ENCODE peak calls at places on chromosomes 16 and 17, in eight cellular contexts. C, L, X, P, V, I, G and H are unnamed samples.

GRCh38 chr16:30697264-30698138 is 1.5 kb upstream of the SRCAP start:
- DNase-seq in G (no peak), I (no peak), L (no peak), C (no peak), P (no peak), X (no peak), V (no peak), H (no peak)

GRCh38 chr16:85377388-85378144 is 235.6 kb upstream of the GSE1 start:
- DNase-seq in G (no peak), I (no peak), V (no peak), C (no peak), P (no peak), X (no peak), L (no peak), H (no peak)

GRCh38 chr17:35416659-35417058 is 15.6 kb downstream of the SLFN12 start:
- DNase-seq in X (no peak), I (no peak), G (no peak), V (no peak), C (no peak), P (no peak), L (no peak), H (no peak)

GRCh38 chr17:77420476-77420803 is 279.7 kb downstream of the SEC14L1 start:
- DNase-seq in X (no peak), I (no peak), P (no peak), L (no peak), G (no peak), V (no peak), C (no peak), H (no peak)

GRCh38 chr16:50265260-50265659 is 1.1 kb upstream of the ADCY7 start:
- DNase-seq in L (no peak), P (no peak), I (no peak), C (peak), X (peak), V (peak), G (no peak), H (no peak)

GRCh38 chr16:64791756-64792155 is 330.1 kb downstream of the CDH11 start:
- DNase-seq in L (no peak), I (no peak), X (no peak), G (no peak), V (no peak), C (no peak), P (no peak), H (no peak)

GRCh38 chr16:48124266-48124665 is 31.5 kb downstream of the ABCC12 start:
- DNase-seq in X (no peak), P (no peak), C (no peak), V (no peak), L (no peak), I (no peak), G (no peak), H (no peak)

GRCh38 chr17:1769826-1770477 is 8.1 kb downstream of the SERPINF1 start:
- DNase-seq in V (no peak), P (peak), I (no peak), X (no peak), G (peak), C (peak), L (no peak), H (no peak)

GRCh38 chr16:3283525-3284447 is 495 bp downstream of the ZNF263 start:
- DNase-seq in L (no peak), P (peak), G (no peak), V (peak), I (no peak), C (peak), X (no peak), H (no peak)

GRCh38 chr17:76277300-76278267 is 12.4 kb downstream of the UBALD2 start:
- DNase-seq in X (no peak), P (no peak), V (no peak), I (no peak), L (no peak), G (no peak), C (no peak), H (no peak)

GRCh38 chr16:307691-308312 is 24.8 kb downstream of the PDIA2 start:
- DNase-seq in L (no peak), V (no peak), G (no peak), C (no peak), X (no peak), P (no peak), I (no peak), H (peak)

GRCh38 chr17:64178011-64178825 is 48.3 kb upstream of the ERN1 start:
- DNase-seq in I (no peak), V (no peak), P (no peak), G (no peak), L (no peak), X (no peak), C (no peak), H (no peak)

GRCh38 chr17:70137451-70138230 is 31.7 kb upstream of the KCNJ2 start:
- DNase-seq in I (peak), P (peak), G (no peak), L (peak), X (no peak), C (peak), V (peak), H (no peak)

GRCh38 chr16:69672998-69673713 is 53.2 kb downstream of the NQO1 start:
- DNase-seq in P (no peak), C (no peak), G (no peak), L (no peak), I (no peak), X (no peak), V (no peak), H (no peak)

GRCh38 chr16:84501077-84501735 is 3.3 kb downstream of the MEAK7 start:
- DNase-seq in I (no peak), G (no peak), P (no peak), X (peak), V (no peak), L (no peak), C (no peak), H (no peak)

GRCh38 chr16:10868562-10869469 is 8.2 kb upstream of the CIITA start:
- DNase-seq in L (no peak), V (peak), P (no peak), C (no peak), G (no peak), X (no peak), I (peak), H (no peak)

GRCh38 chr16:70551788-70552187 is 28.2 kb downstream of the SF3B3 start:
- DNase-seq in X (no peak), L (no peak), C (no peak), V (no peak), P (no peak), G (no peak), I (no peak), H (no peak)

GRCh38 chr16:86761117-86761971 is 183.0 kb downstream of the FOXL1 start:
- DNase-seq in X (peak), C (peak), L (no peak), I (peak), V (no peak), G (peak), P (no peak), H (peak)

GRCh38 chr17:7184091-7184488 is 4.9 kb upstream of the ASGR1 start:
- DNase-seq in P (peak), X (no peak), G (no peak), I (no peak), V (no peak), L (no peak), C (peak), H (no peak)

GRCh38 chr16:51636913-51637743 is 486.1 kb upstream of the SALL1 start:
- DNase-seq in C (peak), G (no peak), P (no peak), I (no peak), L (no peak), V (no peak), X (no peak), H (no peak)

GRCh38 chr16:78551487-78552085 is 452.1 kb downstream of the WWOX start:
- DNase-seq in V (no peak), C (peak), L (no peak), P (no peak), G (no peak), I (no peak), X (no peak), H (no peak)

GRCh38 chr16:2008009-2008526 is 1.6 kb downstream of the ZNF598 start:
- DNase-seq in L (no peak), V (no peak), I (no peak), C (no peak), G (no peak), X (no peak), P (peak), H (no peak)

GRCh38 chr16:70701036-70701435 is 15.2 kb upstream of the MTSS2 start:
- DNase-seq in V (no peak), G (no peak), C (no peak), X (no peak), I (no peak), P (no peak), L (no peak), H (no peak)

GRCh38 chr16:65372171-65372570 is 250.3 kb upstream of the CDH11 start:
- DNase-seq in L (no peak), G (no peak), V (no peak), C (no peak), X (no peak), P (no peak), I (no peak), H (no peak)

GRCh38 chr16:87993901-87994300 is 42.7 kb downstream of the BANP start:
- DNase-seq in P (no peak), C (no peak), V (no peak), G (no peak), I (no peak), L (no peak), X (no peak), H (no peak)

GRCh38 chr16:58333937-58334336 is 39.1 kb upstream of the PRSS54 start:
- DNase-seq in C (no peak), P (no peak), V (no peak), G (no peak), I (no peak), L (no peak), X (no peak), H (no peak)

DNA sequence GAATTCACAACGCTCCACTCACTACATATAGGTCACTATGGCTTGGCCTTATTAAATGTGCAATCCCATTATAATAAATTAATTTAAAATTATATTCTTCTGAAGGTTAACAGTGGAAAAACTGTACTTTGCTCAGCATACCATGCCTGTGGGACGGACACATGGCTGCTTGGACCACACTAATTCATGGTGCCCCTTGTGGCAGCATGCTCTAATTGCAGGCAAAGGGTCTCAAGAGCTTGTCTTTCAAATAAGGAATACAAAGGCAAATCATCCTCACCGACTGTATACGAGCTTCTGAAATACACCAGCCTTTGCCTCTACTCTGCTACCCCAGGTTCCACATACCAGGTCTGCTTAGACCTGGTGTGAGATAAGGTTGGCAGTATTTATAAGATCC is 11.7 kb downstream of the SMPD3 start:
- DNase-seq in I (no peak), C (peak), V (no peak), G (no peak), L (no peak), X (peak), P (no peak), H (no peak)
- TF ChIP-seq CTCF in I (no peak), C (peak), V (peak), G (no peak), L (peak), X (no peak), P (no peak), H (no peak)

DNA sequence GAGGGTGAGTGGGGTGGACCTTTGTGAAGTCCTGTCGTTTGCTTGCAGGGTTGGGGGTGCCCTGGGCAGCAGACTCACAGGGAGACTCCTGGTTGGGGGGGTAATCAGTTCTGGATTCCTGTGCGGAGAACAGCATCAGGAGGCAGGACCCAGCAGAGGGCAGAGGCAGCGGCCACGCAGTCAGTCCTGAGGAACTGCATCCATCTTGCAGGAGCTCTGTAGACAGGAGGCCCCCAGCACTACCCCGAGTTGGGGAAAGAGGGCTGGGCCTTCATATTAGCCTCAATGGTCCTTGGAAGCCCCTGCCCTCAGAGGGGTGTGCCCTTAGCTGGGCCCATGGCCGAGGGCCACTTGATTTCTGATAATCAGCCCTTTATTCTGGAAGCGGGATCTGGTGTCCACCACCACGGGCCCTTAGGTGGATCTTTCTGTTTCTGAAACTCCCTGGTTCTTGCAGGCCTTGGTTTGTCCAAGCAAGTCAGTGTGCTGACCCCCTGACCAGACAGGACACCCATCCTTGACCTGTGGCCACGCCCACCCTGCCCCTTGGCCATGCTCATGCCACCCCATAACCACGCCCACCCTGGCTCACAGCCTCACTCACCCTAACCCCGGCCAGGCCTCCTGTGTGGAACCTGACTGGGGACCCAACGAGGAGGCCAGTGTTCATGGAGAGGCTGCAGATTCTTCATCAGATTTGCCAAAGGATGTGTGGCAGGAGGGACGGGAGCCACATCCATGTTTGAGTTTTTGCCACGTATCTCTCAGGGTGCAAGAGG is 73.5 kb upstream of the CBX4 start:
- DNase-seq in P (no peak), I (no peak), X (no peak), V (no peak), C (no peak), G (no peak), L (no peak), H (no peak)
- TF ChIP-seq CTCF in P (no peak), I (no peak), X (no peak), V (no peak), C (no peak), G (no peak), L (no peak), H (no peak)

GRCh38 chr17:82819015-82819414 is 20.8 kb downstream of the ZNF750 start:
- DNase-seq in X (no peak), V (no peak), P (no peak), I (no peak), L (no peak), C (no peak), G (no peak), H (no peak)
- TF ChIP-seq CTCF in X (no peak), V (no peak), P (no peak), I (no peak), L (no peak), C (no peak), G (no peak), H (no peak)

GRCh38 chr16:20359997-20360396 is 7.5 kb upstream of the UMOD start:
- DNase-seq in X (no peak), I (no peak), C (peak), G (no peak), V (no peak), P (no peak), L (no peak), H (no peak)
- TF ChIP-seq CTCF in X (peak), I (no peak), C (peak), G (no peak), V (peak), P (no peak), L (no peak), H (no peak)

GRCh38 chr17:32769846-32770245 is 107.1 kb downstream of the MYO1D start:
- DNase-seq in C (no peak), L (no peak), V (no peak), G (no peak), P (no peak), I (no peak), X (no peak), H (no peak)
- TF ChIP-seq CTCF in C (peak), L (no peak), V (no peak), G (no peak), P (no peak), I (no peak), X (no peak), H (no peak)

DNA sequence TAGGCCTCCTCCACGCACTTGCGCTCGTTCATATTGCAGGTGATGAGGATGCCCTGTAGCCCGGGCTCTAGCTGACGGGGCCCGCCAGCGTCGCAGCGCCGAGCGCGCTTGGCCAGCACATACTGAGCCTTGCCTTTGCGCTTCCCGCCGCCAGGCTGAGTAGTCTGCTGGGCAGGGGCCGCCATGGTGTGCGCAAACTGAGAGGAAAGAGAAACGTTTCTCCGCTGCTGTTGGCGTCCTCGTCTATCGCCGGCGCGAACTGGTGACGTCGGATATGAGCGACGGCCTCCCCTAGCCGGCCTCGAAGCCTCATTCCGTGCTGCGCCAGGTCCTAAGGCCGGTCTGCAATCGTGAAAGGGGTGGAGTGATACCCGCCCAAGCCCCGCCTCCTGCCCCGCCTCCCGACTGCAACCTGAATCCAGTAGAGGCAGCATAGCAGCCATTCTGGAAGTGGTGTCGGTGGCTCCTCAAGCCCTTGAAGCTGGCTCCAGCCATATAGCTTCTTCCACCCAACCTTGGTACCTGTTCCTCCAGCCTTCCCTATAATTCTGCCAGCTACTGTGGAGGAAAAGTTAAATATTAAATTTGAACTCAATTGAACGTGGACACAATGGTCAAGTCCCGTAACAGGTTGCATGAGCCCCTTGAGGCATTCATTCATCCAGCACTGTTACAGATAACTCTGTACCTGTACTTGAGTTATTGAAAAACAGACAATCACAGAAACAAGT is at the start of gene THUMPD1:
- DNase-seq in V (peak), X (peak), G (peak), P (peak), C (peak), I (peak), L (peak), H (peak)
- TF ChIP-seq CTCF in V (peak), X (no peak), G (peak), P (no peak), C (peak), I (no peak), L (peak), H (no peak)

GRCh38 chr17:80284631-80285030 is 24.0 kb downstream of the RNF213 start:
- DNase-seq in X (no peak), I (no peak), P (no peak), V (no peak), L (no peak), G (peak), C (peak), H (no peak)
- TF ChIP-seq CTCF in X (peak), I (no peak), P (no peak), V (no peak), L (no peak), G (no peak), C (peak), H (no peak)

GRCh38 chr17:40366861-40367518 is 2.5 kb upstream of the GJD3 start:
- DNase-seq in C (peak), I (no peak), L (no peak), G (no peak), X (no peak), P (no peak), V (no peak), H (no peak)
- TF ChIP-seq CTCF in C (no peak), I (no peak), L (no peak), G (no peak), X (no peak), P (no peak), V (no peak), H (no peak)

GRCh38 chr16:11880047-11880446 is 28.7 kb upstream of the RSL1D1 start:
- DNase-seq in V (no peak), I (no peak), G (no peak), C (no peak), P (no peak), L (no peak), X (no peak), H (no peak)
- TF ChIP-seq CTCF in V (no peak), I (no peak), G (no peak), C (no peak), P (no peak), L (no peak), X (no peak), H (no peak)

GRCh38 chr16:14186007-14186953 is 115.2 kb downstream of the MRTFB start:
- DNase-seq in L (peak), C (peak), P (no peak), G (no peak), V (no peak), X (no peak), I (peak), H (no peak)
- TF ChIP-seq CTCF in L (peak), C (peak), P (no peak), G (no peak), V (peak), X (no peak), I (peak), H (no peak)